ENCODE peak calls at places on chromosomes 11 and 22, in eight cellular contexts. P is fibroblast of lung, G is left ventricle myocardium inferior, Y is mesendoderm, T is GM23248, I is lung, A is mucosa of descending colon, O is A549. H is an unnamed sample. For H3K4me1, the result is how much of the 10 kb centered on the place peaks cover.

GRCh38 chr11:99952816-99953215 is 734.3 kb upstream of the ARHGAP42 start:
- DNase-seq in P (peak), I (no peak), Y (no peak), O (no peak), G (no peak), A (no peak), T (peak), H (no peak)

GRCh38 chr11:80987161-80987560 is 1546.3 kb upstream of the TENM4 start:
- DNase-seq in Y (no peak), A (no peak), P (no peak), I (no peak), G (no peak), T (peak), O (no peak), H (no peak)

GRCh38 chr11:235180-235997 is 753 bp downstream of the SIRT3 start:
- DNase-seq in T (no peak), I (no peak), A (no peak), O (no peak), G (no peak), P (peak), Y (no peak), H (no peak)

GRCh38 chr22:44588348-44588747 is 90.3 kb upstream of the RTL6 start:
- DNase-seq in T (no peak), O (no peak), Y (no peak), G (peak), I (no peak), P (no peak), A (no peak), H (no peak)

GRCh38 chr11:82988936-82989627 is 82.6 kb downstream of the RAB30 start:
- DNase-seq in A (no peak), T (no peak), O (no peak), G (no peak), P (no peak), Y (no peak), I (no peak), H (no peak)

GRCh38 chr11:57399221-57399620 is 8.8 kb upstream of the PRG2 start:
- DNase-seq in G (no peak), Y (peak), I (no peak), T (no peak), O (no peak), P (peak), A (no peak), H (no peak)

GRCh38 chr11:1234054-1234720 is 11.3 kb downstream of the MUC5B start:
- DNase-seq in A (peak), G (peak), Y (no peak), O (no peak), I (no peak), P (no peak), T (no peak), H (peak)

GRCh38 chr22:37806409-37807338 is 1.1 kb upstream of the GCAT start:
- DNase-seq in O (no peak), A (peak), G (no peak), I (no peak), Y (peak), P (peak), T (peak), H (peak)

GRCh38 chr22:21098099-21098671 is 52.4 kb downstream of the LRRC74B start:
- DNase-seq in P (no peak), Y (peak), I (peak), T (no peak), A (no peak), O (no peak), G (no peak), H (no peak)

GRCh38 chr11:62680825-62681240 is 2.0 kb upstream of the UBXN1 start:
- DNase-seq in A (no peak), P (peak), Y (peak), G (peak), T (peak), O (peak), I (peak), H (peak)

GRCh38 chr11:36615829-36616228 is 17.8 kb upstream of the RAG2 start:
- DNase-seq in P (no peak), G (no peak), O (no peak), A (no peak), I (no peak), T (no peak), Y (no peak), H (no peak)

GRCh38 chr11:48024635-48025071 is 44.3 kb downstream of the PTPRJ start:
- DNase-seq in T (no peak), O (no peak), Y (no peak), P (no peak), A (no peak), I (no peak), G (no peak), H (no peak)

GRCh38 chr11:35608502-35608901 is 9.8 kb upstream of the FJX1 start:
- DNase-seq in Y (no peak), T (no peak), A (no peak), O (no peak), P (no peak), G (no peak), I (no peak), H (no peak)

GRCh38 chr11:125378596-125378995 is 117.5 kb downstream of the FEZ1 start:
- DNase-seq in Y (no peak), P (no peak), G (no peak), T (no peak), O (no peak), A (no peak), I (no peak), H (no peak)

GRCh38 chr11:12653729-12654128 is 20.5 kb upstream of the TEAD1 start:
- DNase-seq in G (no peak), T (no peak), A (no peak), I (no peak), O (no peak), Y (peak), P (no peak), H (no peak)

GRCh38 chr22:48188211-48188845 is 1425.9 kb downstream of the TBC1D22A start:
- DNase-seq in A (no peak), Y (no peak), G (no peak), P (no peak), O (peak), T (peak), I (no peak), H (no peak)

GRCh38 chr11:91776660-91777059 is 448.0 kb upstream of the FAT3 start:
- DNase-seq in O (no peak), G (peak), Y (no peak), P (no peak), A (no peak), I (no peak), T (no peak), H (no peak)

GRCh38 chr22:31944700-31945477 is 554 bp downstream of the YWHAH start:
- DNase-seq in O (peak), P (no peak), Y (peak), A (peak), T (peak), G (peak), I (peak), H (peak)

GRCh38 chr22:44045171-44045570 is 21.1 kb downstream of the PARVB start:
- DNase-seq in O (no peak), T (peak), I (no peak), Y (no peak), P (peak), A (no peak), G (no peak), H (no peak)

GRCh38 chr11:44304091-44305084 is 5.6 kb downstream of the ALX4 start:
- DNase-seq in I (no peak), P (peak), A (no peak), O (no peak), G (no peak), Y (peak), T (peak), H (no peak)

GRCh38 chr11:69659591-69659990 is 15.6 kb downstream of the LTO1 start:
- DNase-seq in O (no peak), G (no peak), P (no peak), Y (no peak), I (no peak), A (peak), T (no peak), H (no peak)

GRCh38 chr11:113289341-113290187 is 24.8 kb upstream of the TTC12 start:
- DNase-seq in A (peak), T (peak), Y (peak), O (peak), P (peak), I (peak), G (peak), H (peak)

GRCh38 chr11:44840526-44840925 is 110.2 kb downstream of the TP53I11 start:
- DNase-seq in Y (no peak), P (peak), T (no peak), I (no peak), A (no peak), G (no peak), O (no peak), H (no peak)

GRCh38 chr11:114180301-114181055 is 115.7 kb upstream of the NNMT start:
- DNase-seq in G (no peak), O (no peak), A (peak), Y (peak), I (peak), T (peak), P (no peak), H (no peak)

GRCh38 chr11:69841859-69842698 is 22.9 kb upstream of the FGF3 start:
- DNase-seq in O (no peak), Y (peak), T (peak), G (no peak), A (peak), I (no peak), P (no peak), H (no peak)

GRCh38 chr11:129192150-129192549 is at the start of gene ARHGAP32:
- DNase-seq in I (no peak), A (no peak), P (no peak), Y (peak), T (no peak), G (no peak), O (no peak), H (no peak)

GRCh38 chr11:20015101-20015500 is 145.2 kb downstream of the DBX1 start:
- DNase-seq in Y (no peak), T (no peak), O (no peak), P (peak), G (no peak), I (no peak), A (no peak), H (no peak)

GRCh38 chr11:76788661-76789442 is 5.7 kb downstream of the TSKU start:
- DNase-seq in T (no peak), O (no peak), G (no peak), Y (no peak), I (peak), P (no peak), A (peak), H (no peak)

GRCh38 chr11:132125855-132126841 is 755.7 kb downstream of the NTM start:
- DNase-seq in I (no peak), G (no peak), A (no peak), P (peak), O (no peak), Y (peak), T (peak), H (no peak)

GRCh38 chr11:93591247-93591898 is 48.2 kb upstream of the SMCO4 start:
- DNase-seq in P (peak), T (peak), Y (peak), O (no peak), G (no peak), I (no peak), A (no peak), H (no peak)

GRCh38 chr11:64008283-64008931 is 22.2 kb downstream of the OTUB1 start:
- DNase-seq in A (no peak), G (no peak), P (no peak), O (no peak), I (no peak), Y (no peak), T (no peak), H (no peak)

GRCh38 chr11:60127311-60127811 is 38.9 kb downstream of the MS4A2 start:
- DNase-seq in I (no peak), P (no peak), G (no peak), O (no peak), A (no peak), T (peak), Y (no peak), H (peak)

GRCh38 chr11:95134491-95134890 is 44.8 kb downstream of the ENDOD1 start:
- DNase-seq in P (peak), T (peak), A (no peak), O (no peak), Y (no peak), G (no peak), I (no peak), H (no peak)

GRCh38 chr11:12276356-12276755 is 101.0 kb upstream of the PARVA start:
- DNase-seq in I (no peak), G (no peak), A (no peak), Y (no peak), P (no peak), O (no peak), T (no peak), H (no peak)

GRCh38 chr11:12386309-12386708 is 8.9 kb downstream of the PARVA start:
- DNase-seq in I (no peak), Y (no peak), A (no peak), P (no peak), O (no peak), T (no peak), G (no peak), H (no peak)

GRCh38 chr11:91265946-91266345 is 958.7 kb upstream of the FAT3 start:
- DNase-seq in Y (no peak), I (no peak), T (no peak), G (no peak), O (no peak), A (no peak), P (peak), H (no peak)

GRCh38 chr11:44916797-44917196 is 33.9 kb downstream of the TP53I11 start:
- DNase-seq in Y (no peak), T (no peak), P (no peak), O (no peak), A (no peak), I (no peak), G (no peak), H (no peak)

GRCh38 chr11:86218125-86219081 is 26.1 kb upstream of the EED start:
- DNase-seq in A (peak), I (peak), T (peak), Y (peak), G (peak), O (peak), P (peak), H (peak)

GRCh38 chr11:19244621-19245020 is 3.9 kb upstream of the E2F8 start:
- DNase-seq in I (no peak), Y (peak), T (no peak), A (no peak), G (no peak), O (no peak), P (no peak), H (no peak)

GRCh38 chr11:67167086-67167485 is 48.0 kb downstream of the KDM2A start:
- DNase-seq in Y (no peak), A (no peak), T (peak), I (no peak), O (no peak), G (no peak), P (peak), H (no peak)

GRCh38 chr22:23519442-23520177 is 60.5 kb downstream of the IGLL1 start:
- DNase-seq in T (peak), G (peak), P (no peak), Y (no peak), I (no peak), O (no peak), A (no peak), H (no peak)
- H3K4me1 ChIP-seq in T (under half), G (under half), P (under half), Y (under half), I (under half), O (under half), A (under half), H (under half)

DNA sequence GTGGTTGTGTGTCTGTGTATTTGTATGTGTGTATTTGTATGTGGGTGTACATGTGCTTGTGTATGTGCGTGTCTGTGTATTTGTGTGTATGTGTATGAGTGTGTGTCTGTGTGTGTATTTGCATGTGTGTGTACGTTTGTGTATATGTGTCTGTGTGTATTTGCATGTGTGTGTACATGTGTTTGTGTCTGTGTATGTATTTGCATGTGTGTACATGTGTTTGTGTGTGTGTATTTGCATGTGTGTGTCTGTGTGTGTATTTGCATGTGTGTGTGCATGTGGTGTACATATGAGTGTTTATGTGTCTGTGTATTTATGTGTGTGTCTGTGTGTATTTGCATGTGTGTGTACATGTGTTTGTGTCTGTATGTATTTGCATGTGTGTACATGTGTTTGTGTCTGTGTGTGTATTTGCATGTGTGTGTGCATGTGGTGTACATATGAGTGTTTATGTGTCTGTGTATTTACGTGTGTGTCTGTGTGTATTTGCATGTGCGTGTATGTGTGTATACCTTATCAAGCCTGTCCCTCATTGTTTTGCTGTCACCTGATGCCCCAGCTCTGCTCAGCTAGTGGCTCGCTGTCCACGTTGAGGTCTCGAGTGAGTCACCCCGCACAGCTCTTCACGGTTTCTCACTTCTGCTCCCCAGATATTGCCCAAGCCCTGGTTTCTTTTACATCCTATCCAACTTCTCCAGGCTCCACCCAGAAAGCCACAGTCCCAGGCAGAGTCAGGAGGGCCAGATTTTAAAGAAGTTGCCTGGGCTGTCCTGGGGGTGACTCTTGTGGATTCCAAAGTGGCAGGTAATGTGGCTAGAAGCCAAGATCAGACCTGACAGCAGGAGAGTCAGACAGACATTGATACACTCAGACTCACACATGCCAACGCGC is 15.1 kb downstream of the MB start:
- DNase-seq in O (no peak), T (peak), P (peak), G (no peak), Y (no peak), I (peak), A (no peak), H (no peak)
- H3K4me1 ChIP-seq in O (under half), T (under half), P (under half), G (half or more), Y (under half), I (under half), A (under half), H (under half)

DNA sequence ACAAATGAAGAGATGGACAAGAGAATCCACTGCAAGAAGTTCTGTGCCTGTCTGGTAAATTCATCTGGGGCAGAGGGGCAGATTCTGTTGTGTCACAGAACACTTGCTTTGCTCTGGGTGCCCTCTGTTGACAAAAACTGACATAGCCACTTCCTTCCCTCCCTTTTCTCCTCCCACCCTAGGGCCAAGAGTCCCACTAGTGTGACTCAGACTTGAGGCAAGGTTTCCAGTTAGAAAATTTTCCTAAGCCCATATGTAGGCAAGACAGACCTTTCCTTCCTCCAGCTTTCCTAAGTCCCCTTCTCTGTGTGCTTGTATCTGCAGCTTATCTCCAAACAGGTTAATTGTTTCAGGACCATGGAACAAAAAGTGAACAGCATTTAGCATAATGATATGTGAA is 106.8 kb downstream of the RBFOX2 start:
- DNase-seq in A (no peak), Y (peak), T (peak), P (peak), G (no peak), I (peak), O (peak), H (peak)
- H3K4me1 ChIP-seq in A (under half), Y (under half), T (under half), P (under half), G (half or more), I (under half), O (under half), H (under half)

DNA sequence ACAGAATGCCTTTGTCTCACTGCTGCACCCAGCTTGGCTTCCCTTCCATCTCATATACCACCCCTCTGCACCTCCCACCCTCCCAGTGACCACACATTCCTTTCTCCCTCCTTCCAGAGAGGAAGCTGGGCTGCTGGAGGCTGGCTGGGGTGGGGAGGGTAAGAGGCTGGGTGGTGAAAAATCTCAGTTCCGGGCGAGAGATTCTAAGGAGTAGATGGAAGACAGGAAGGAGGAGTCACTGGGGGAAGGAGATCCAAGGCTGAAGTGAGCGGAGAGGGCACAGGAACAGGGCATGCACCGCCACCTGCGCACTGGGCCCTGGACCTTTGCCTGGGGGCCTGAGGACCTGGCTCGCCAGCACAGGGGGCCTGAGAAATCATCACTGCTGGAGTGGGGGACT is 21.0 kb downstream of the FXYD6 start:
- DNase-seq in O (no peak), P (no peak), Y (peak), A (no peak), I (no peak), T (no peak), G (no peak), H (no peak)
- H3K4me1 ChIP-seq in O (under half), P (under half), Y (under half), A (under half), I (under half), T (under half), G (half or more), H (under half)

GRCh38 chr22:30232716-30233218 is 13.8 kb downstream of the LIF start:
- DNase-seq in T (no peak), Y (peak), A (no peak), P (peak), I (no peak), G (no peak), O (no peak), H (no peak)

GRCh38 chr22:30234786-30235470 is 11.6 kb downstream of the LIF start:
- DNase-seq in A (no peak), T (no peak), G (no peak), I (peak), Y (peak), P (peak), O (no peak), H (no peak)

GRCh38 chr22:30230787-30231461 is 15.6 kb downstream of the LIF start:
- DNase-seq in O (no peak), G (no peak), P (no peak), I (no peak), A (no peak), Y (no peak), T (no peak), H (no peak)

GRCh38 chr22:30235687-30236170 is 10.8 kb downstream of the LIF start:
- DNase-seq in P (peak), G (no peak), Y (peak), A (no peak), I (peak), T (peak), O (peak), H (no peak)

GRCh38 chr22:30233582-30233981 is 13.0 kb downstream of the LIF start:
- DNase-seq in G (no peak), O (no peak), Y (no peak), I (no peak), P (no peak), T (no peak), A (no peak), H (no peak)
- H3K4me1 ChIP-seq in G (under half), O (half or more), Y (under half), I (under half), P (under half), T (under half), A (under half), H (under half)